ENCODE peak calls at places on chromosome 11, in ten cellular contexts. E is IMR-90, L is choroid plexus epithelial cell, M is kidney, Q is MM.1S, O is brain microvascular endothelial cell, D is AG09309, C is type B pancreatic cell, S is mammary epithelial cell, J is dorsolateral prefrontal cortex. I is an unnamed sample.

GRCh38 chr11:130124096-130124495 is 35.5 kb upstream of the ST14 start:
- DNase-seq in E (peak; percentile 89), L (peak; percentile 95), M (peak; percentile 85), Q (no peak), O (peak; percentile 90), D (peak; percentile 79), C (no peak), S (peak; percentile 89), J (no peak), I (no peak)

GRCh38 chr11:93717501-93717900 is 23.8 kb downstream of the TAF1D start:
- DNase-seq in E (no peak), L (no peak), M (no peak), Q (no peak), O (peak; percentile 18), D (no peak), C (no peak), S (no peak), J (no peak), I (no peak)

GRCh38 chr11:126084608-126084912 is 21.9 kb upstream of the CDON start:
- DNase-seq in E (no peak), L (no peak), M (no peak), Q (no peak), O (no peak), D (no peak), C (no peak), S (no peak), J (no peak), I (no peak)

GRCh38 chr11:113163291-113164030 is 150.9 kb upstream of the TTC12 start:
- DNase-seq in E (no peak), L (peak; percentile 65), M (peak; percentile 80), Q (no peak), O (no peak), D (no peak), C (no peak), S (no peak), J (no peak), I (no peak)

GRCh38 chr11:118918686-118919280 is 6.9 kb downstream of the BCL9L start:
- DNase-seq in E (peak; percentile 43), L (peak; percentile 89), M (peak; percentile 62), Q (no peak), O (no peak), D (no peak), C (no peak), S (no peak), J (no peak), I (no peak)

GRCh38 chr11:64606796-64607380 is 15.9 kb downstream of the SLC22A12 start:
- DNase-seq in E (no peak), L (no peak), M (peak; percentile 45), Q (no peak), O (no peak), D (no peak), C (no peak), S (no peak), J (no peak), I (no peak)

GRCh38 chr11:121524233-121524631 is 71.5 kb upstream of the SORL1-AS1 start:
- DNase-seq in E (no peak), L (no peak), M (no peak), Q (no peak), O (no peak), D (no peak), C (no peak), S (no peak), J (peak; percentile 49), I (no peak)

GRCh38 chr11:6538892-6539291 is 41.8 kb downstream of the DNHD1 start:
- DNase-seq in E (no peak), L (no peak), M (no peak), Q (no peak), O (no peak), D (no peak), C (no peak), S (no peak), J (no peak), I (no peak)

GRCh38 chr11:1653541-1654387 is 24.2 kb downstream of the KRTAP5-5 start:
- DNase-seq in E (no peak), L (no peak), M (peak; percentile 52), Q (no peak), O (no peak), D (no peak), C (peak; percentile 64), S (no peak), J (no peak), I (no peak)

GRCh38 chr11:116275634-116276033 is 497.2 kb downstream of the BUD13 start:
- DNase-seq in E (no peak), L (no peak), M (no peak), Q (no peak), O (no peak), D (no peak), C (no peak), S (peak; percentile 8), J (no peak), I (no peak)

GRCh38 chr11:119376197-119376847 is 5.2 kb downstream of the USP2 start:
- DNase-seq in E (peak; percentile 37), L (no peak), M (peak; percentile 73), Q (no peak), O (no peak), D (no peak), C (peak; percentile 72), S (peak; percentile 79), J (peak; percentile 95), I (peak; percentile 37)

GRCh38 chr11:65471410-65471762 is 27.5 kb upstream of the MALAT1 start:
- DNase-seq in E (peak; percentile 79), L (peak; percentile 87), M (peak; percentile 88), Q (no peak), O (peak; percentile 65), D (no peak), C (no peak), S (no peak), J (peak; percentile 60), I (no peak)

GRCh38 chr11:75583710-75584658 is 21.9 kb downstream of the SERPINH1 start:
- DNase-seq in E (peak; percentile 61), L (peak; percentile 85), M (peak; percentile 95), Q (no peak), O (no peak), D (no peak), C (no peak), S (no peak), J (peak; percentile 72), I (peak; percentile 43)

GRCh38 chr11:59144096-59144495 is 1.4 kb downstream of the FAM111A start:
- DNase-seq in E (peak; percentile 0), L (no peak), M (no peak), Q (no peak), O (no peak), D (no peak), C (no peak), S (no peak), J (no peak), I (no peak)

GRCh38 chr11:111777094-111778046 is 11.2 kb upstream of the PPP2R1B start:
- DNase-seq in E (peak; percentile 82), L (peak; percentile 93), M (no peak), Q (peak; percentile 71), O (peak; percentile 57), D (peak; percentile 64), C (no peak), S (peak; percentile 51), J (peak; percentile 43), I (no peak)

GRCh38 chr11:83051760-83052671 is 19.7 kb downstream of the RAB30 start:
- DNase-seq in E (peak; percentile 98), L (peak; percentile 94), M (no peak), Q (no peak), O (peak; percentile 84), D (peak; percentile 98), C (no peak), S (peak; percentile 81), J (peak; percentile 44), I (no peak)

GRCh38 chr11:64207247-64208085 is 945 bp downstream of the FERMT3 start:
- DNase-seq in E (peak; percentile 78), L (peak; percentile 82), M (peak; percentile 93), Q (no peak), O (peak; percentile 84), D (no peak), C (no peak), S (no peak), J (peak; percentile 37), I (no peak)

DNA sequence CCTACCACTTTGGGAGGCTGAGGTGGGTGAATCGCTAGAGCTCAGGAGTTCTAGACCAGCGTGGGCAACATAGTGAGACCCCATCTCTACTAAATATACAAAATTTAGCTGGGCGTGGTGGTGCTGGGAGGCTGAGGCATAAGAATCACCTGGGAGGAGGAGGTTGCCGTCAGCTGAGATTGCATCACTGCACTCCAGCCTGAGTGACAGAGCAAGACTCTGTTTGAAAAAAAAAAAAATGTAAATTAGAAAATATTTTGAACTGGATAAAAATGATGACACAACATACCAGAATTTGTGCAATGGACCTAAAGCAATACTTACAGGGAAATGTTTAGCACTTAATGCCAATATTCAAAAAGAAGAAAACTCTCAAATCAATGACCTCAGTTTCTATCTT is 46.4 kb downstream of the ATG16L2 start:
- DNase-seq in E (no peak), L (no peak), M (no peak), Q (no peak), O (no peak), D (no peak), C (no peak), S (no peak), J (no peak), I (no peak)
- TF ChIP-seq CTCF in E (no peak), L (no peak), M (no peak), Q (no peak), O (no peak), D (no peak), C (no peak), S (no peak), J (no peak), I (no peak)

GRCh38 chr11:44443836-44444769 is 121.4 kb upstream of the CD82 start:
- DNase-seq in E (no peak), L (no peak), M (no peak), Q (no peak), O (no peak), D (no peak), C (no peak), S (no peak), J (no peak), I (no peak)
- TF ChIP-seq CTCF in E (no peak), L (no peak), M (no peak), Q (no peak), O (no peak), D (no peak), C (no peak), S (no peak), J (no peak), I (no peak)

GRCh38 chr11:29530961-29531360 is 485.9 kb downstream of the KCNA4 start:
- DNase-seq in E (no peak), L (no peak), M (no peak), Q (no peak), O (no peak), D (no peak), C (no peak), S (no peak), J (no peak), I (no peak)

GRCh38 chr11:29527391-29527936 is 489.4 kb downstream of the KCNA4 start:
- DNase-seq in E (peak; percentile 74), L (peak; percentile 94), M (no peak), Q (peak; percentile 45), O (peak; percentile 79), D (peak; percentile 3), C (no peak), S (peak; percentile 82), J (no peak), I (no peak)
- TF ChIP-seq CTCF in E (peak; percentile 33), L (peak; percentile 71), M (no peak), Q (peak; percentile 64), O (peak; percentile 82), D (peak; percentile 25), C (peak; percentile 64), S (peak; percentile 79), J (no peak), I (peak; percentile 66)

DNA sequence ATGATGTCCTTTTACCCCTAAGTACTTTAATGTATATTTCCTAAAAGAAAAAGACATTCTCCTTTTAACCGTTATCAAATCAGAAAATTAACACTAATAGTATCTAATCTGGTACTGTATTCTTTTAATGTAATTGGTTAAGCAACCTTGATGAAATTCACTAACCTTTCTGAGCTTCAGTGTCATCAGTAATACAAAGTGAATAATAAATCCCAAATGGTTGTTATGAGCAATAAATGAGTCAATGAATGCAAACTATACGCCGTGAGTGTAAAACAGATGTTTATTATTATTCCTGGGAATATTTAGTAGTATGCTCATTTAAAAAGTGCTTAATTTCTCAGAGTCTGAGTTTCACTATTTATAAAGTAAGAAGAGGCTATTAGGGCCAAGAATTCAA is 21.5 kb downstream of the UEVLD start:
- DNase-seq in E (peak; percentile 35), L (no peak), M (no peak), Q (no peak), O (no peak), D (no peak), C (no peak), S (no peak), J (no peak), I (no peak)
- TF ChIP-seq CTCF in E (no peak), L (no peak), M (no peak), Q (no peak), O (no peak), D (no peak), C (no peak), S (no peak), J (no peak), I (no peak)